ENCODE peak calls at places on chromosomes 3 and 15, in five cellular contexts. One of them, this sample, is unnamed.

GRCh38 chr15:63063164-63063756 is 20.7 kb downstream of the TPM1 start:
- DNase-seq in HepG2: no peak
- DNase-seq in GM12878: no peak
- DNase-seq in A549: no peak
- DNase-seq in K562: peak
- DNase-seq in this sample: no peak

GRCh38 chr15:97598353-97598798 is 362.1 kb upstream of the ARRDC4 start:
- DNase-seq in HepG2: no peak
- DNase-seq in GM12878: no peak
- DNase-seq in A549: no peak
- DNase-seq in K562: no peak
- DNase-seq in this sample: no peak

GRCh38 chr3:108661699-108662098 is 72.2 kb downstream of the DZIP3 start:
- DNase-seq in HepG2: no peak
- DNase-seq in GM12878: no peak
- DNase-seq in A549: no peak
- DNase-seq in K562: no peak
- DNase-seq in this sample: no peak

GRCh38 chr3:9914559-9915251 is 2.2 kb upstream of the IL17RC start:
- DNase-seq in HepG2: peak
- DNase-seq in GM12878: no peak
- DNase-seq in A549: no peak
- DNase-seq in K562: no peak
- DNase-seq in this sample: peak

GRCh38 chr3:57933589-57933988 is 74.6 kb upstream of the FLNB start:
- DNase-seq in HepG2: no peak
- DNase-seq in GM12878: no peak
- DNase-seq in A549: no peak
- DNase-seq in K562: no peak
- DNase-seq in this sample: peak

GRCh38 chr3:158058775-158059174 is 47.4 kb downstream of the SHOX2 start:
- DNase-seq in HepG2: no peak
- DNase-seq in GM12878: no peak
- DNase-seq in A549: no peak
- DNase-seq in K562: no peak
- DNase-seq in this sample: no peak

GRCh38 chr3:128697336-128697735 is 28.6 kb upstream of the RAB7A start:
- DNase-seq in HepG2: no peak
- DNase-seq in GM12878: no peak
- DNase-seq in A549: no peak
- DNase-seq in K562: no peak
- DNase-seq in this sample: no peak

GRCh38 chr3:41726891-41727290 is 235.0 kb downstream of the ULK4 start:
- DNase-seq in HepG2: no peak
- DNase-seq in GM12878: no peak
- DNase-seq in A549: no peak
- DNase-seq in K562: no peak
- DNase-seq in this sample: no peak

GRCh38 chr15:34084086-34084485 is 17.6 kb downstream of the EMC7 start:
- DNase-seq in HepG2: no peak
- DNase-seq in GM12878: no peak
- DNase-seq in A549: no peak
- DNase-seq in K562: no peak
- DNase-seq in this sample: no peak

GRCh38 chr3:14141144-14141543 is 16.3 kb downstream of the TMEM43 start:
- DNase-seq in HepG2: no peak
- DNase-seq in GM12878: no peak
- DNase-seq in A549: no peak
- DNase-seq in K562: no peak
- DNase-seq in this sample: no peak

GRCh38 chr3:87260270-87260669 is 16.1 kb downstream of the POU1F1 start:
- DNase-seq in HepG2: peak
- DNase-seq in GM12878: no peak
- DNase-seq in A549: peak
- DNase-seq in K562: peak
- DNase-seq in this sample: peak

GRCh38 chr15:51758645-51759044 is 7.2 kb downstream of the TMOD2 start:
- DNase-seq in HepG2: no peak
- DNase-seq in GM12878: no peak
- DNase-seq in A549: no peak
- DNase-seq in K562: no peak
- DNase-seq in this sample: no peak

GRCh38 chr15:52760562-52760961 is 29.6 kb downstream of the ONECUT1 start:
- DNase-seq in HepG2: no peak
- DNase-seq in GM12878: no peak
- DNase-seq in A549: no peak
- DNase-seq in K562: no peak
- DNase-seq in this sample: no peak

GRCh38 chr15:89335289-89336041 is 841 bp upstream of the POLG start:
- DNase-seq in HepG2: peak
- DNase-seq in GM12878: no peak
- DNase-seq in A549: no peak
- DNase-seq in K562: no peak
- DNase-seq in this sample: peak
- TF ChIP-seq JUNB in HepG2: no peak
- TF ChIP-seq JUNB in GM12878: no peak
- TF ChIP-seq JUNB in A549: no peak
- TF ChIP-seq JUNB in K562: no peak
- TF ChIP-seq JUNB in this sample: no peak

GRCh38 chr15:95639208-95639607 is 691.3 kb upstream of the NR2F2 start:
- DNase-seq in HepG2: no peak
- DNase-seq in GM12878: no peak
- DNase-seq in A549: no peak
- DNase-seq in K562: peak
- DNase-seq in this sample: no peak

GRCh38 chr15:95630683-95631082 is 699.8 kb upstream of the NR2F2 start:
- DNase-seq in HepG2: no peak
- DNase-seq in GM12878: no peak
- DNase-seq in A549: no peak
- DNase-seq in K562: no peak
- DNase-seq in this sample: no peak

GRCh38 chr15:95635666-95636065 is 694.8 kb upstream of the NR2F2 start:
- DNase-seq in HepG2: no peak
- DNase-seq in GM12878: no peak
- DNase-seq in A549: no peak
- DNase-seq in K562: no peak
- DNase-seq in this sample: no peak

DNA sequence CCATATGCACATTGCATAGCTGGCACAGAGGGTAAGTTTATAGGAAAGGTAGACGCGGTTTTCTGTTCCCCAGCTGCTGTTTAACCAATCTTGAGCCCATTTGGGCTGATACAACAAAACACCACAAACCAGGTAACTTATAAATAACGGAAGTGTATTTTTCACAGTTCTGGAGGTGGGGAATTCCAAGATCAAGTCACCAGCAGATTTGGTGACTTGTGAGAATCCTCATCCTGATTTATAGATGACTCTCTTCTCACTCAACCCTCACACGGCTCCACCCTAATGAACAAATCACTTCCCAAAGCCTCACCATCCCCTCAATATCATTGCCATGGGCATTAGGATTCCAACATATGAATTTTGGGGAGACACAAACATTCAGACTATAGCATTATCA is 694.4 kb upstream of the NR2F2 start:
- DNase-seq in HepG2: no peak
- DNase-seq in GM12878: no peak
- DNase-seq in A549: no peak
- DNase-seq in K562: no peak
- DNase-seq in this sample: no peak
- H3K4me2 ChIP-seq in HepG2: no peak
- H3K4me2 ChIP-seq in GM12878: no peak
- H3K4me2 ChIP-seq in A549: no peak
- H3K4me2 ChIP-seq in K562: no peak
- H3K4me2 ChIP-seq in this sample: no peak

DNA sequence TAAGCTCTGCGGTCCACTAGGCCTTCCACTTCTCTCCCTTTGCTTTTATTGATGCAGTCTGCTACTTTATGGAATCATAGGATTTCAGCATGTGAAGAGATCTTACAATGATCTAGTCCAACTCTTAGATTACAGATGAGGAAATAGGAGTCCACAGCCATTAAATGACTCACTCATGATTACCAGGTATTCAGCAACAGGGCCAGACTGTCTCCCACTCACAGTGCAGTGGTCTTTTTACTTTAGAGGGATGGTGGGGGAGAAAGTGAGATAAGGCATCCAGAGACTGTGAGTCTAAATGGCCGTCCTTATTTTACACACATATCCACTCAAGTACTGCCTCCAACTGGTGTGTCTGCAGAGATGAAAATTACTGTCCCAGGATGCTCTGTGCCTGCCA is 88.5 kb upstream of the SKOR1 start:
- DNase-seq in HepG2: no peak
- DNase-seq in GM12878: no peak
- DNase-seq in A549: no peak
- DNase-seq in K562: no peak
- DNase-seq in this sample: no peak
- TF ChIP-seq JUNB in HepG2: no peak
- TF ChIP-seq JUNB in GM12878: no peak
- TF ChIP-seq JUNB in A549: no peak
- TF ChIP-seq JUNB in K562: no peak
- TF ChIP-seq JUNB in this sample: no peak

GRCh38 chr3:5145120-5145519 is 23.0 kb downstream of the ARL8B start:
- DNase-seq in HepG2: no peak
- DNase-seq in GM12878: no peak
- DNase-seq in A549: no peak
- DNase-seq in K562: no peak
- DNase-seq in this sample: no peak
- H3K4me2 ChIP-seq in HepG2: no peak
- H3K4me2 ChIP-seq in GM12878: no peak
- H3K4me2 ChIP-seq in A549: no peak
- H3K4me2 ChIP-seq in K562: no peak
- H3K4me2 ChIP-seq in this sample: no peak

DNA sequence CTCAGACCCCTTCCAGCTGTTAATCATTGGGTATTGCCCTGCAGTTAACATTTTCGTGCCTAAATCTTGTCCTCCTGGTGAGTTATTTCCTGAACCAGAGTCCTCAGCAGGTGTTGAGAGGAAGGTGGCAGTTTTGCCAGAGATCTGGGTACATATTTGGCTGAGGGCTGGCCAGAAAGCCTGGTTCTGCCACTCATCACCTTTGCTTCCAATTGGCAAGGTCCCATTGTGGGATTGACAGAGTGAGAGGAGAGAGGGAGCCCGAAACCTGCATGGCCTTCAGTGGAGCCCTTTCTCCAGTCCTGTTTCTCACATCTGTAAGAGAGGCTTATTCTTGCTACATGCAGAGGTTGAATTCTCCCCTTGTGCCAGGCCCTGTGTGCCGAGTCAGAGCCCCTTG is 8.9 kb upstream of the TKT start:
- DNase-seq in HepG2: no peak
- DNase-seq in GM12878: no peak
- DNase-seq in A549: no peak
- DNase-seq in K562: no peak
- DNase-seq in this sample: no peak
- TF ChIP-seq JUNB in HepG2: no peak
- TF ChIP-seq JUNB in GM12878: no peak
- TF ChIP-seq JUNB in A549: no peak
- TF ChIP-seq JUNB in K562: no peak
- TF ChIP-seq JUNB in this sample: no peak

GRCh38 chr3:101281616-101282015 is 38.8 kb downstream of the IMPG2 start:
- DNase-seq in HepG2: no peak
- DNase-seq in GM12878: no peak
- DNase-seq in A549: no peak
- DNase-seq in K562: no peak
- DNase-seq in this sample: peak

GRCh38 chr3:101284757-101285156 is 35.6 kb downstream of the IMPG2 start:
- DNase-seq in HepG2: no peak
- DNase-seq in GM12878: no peak
- DNase-seq in A549: no peak
- DNase-seq in K562: no peak
- DNase-seq in this sample: no peak

GRCh38 chr3:101279765-101280385 is 40.5 kb downstream of the IMPG2 start:
- DNase-seq in HepG2: no peak
- DNase-seq in GM12878: no peak
- DNase-seq in A549: no peak
- DNase-seq in K562: no peak
- DNase-seq in this sample: no peak

GRCh38 chr3:101273608-101274007 is 46.8 kb downstream of the IMPG2 start:
- DNase-seq in HepG2: no peak
- DNase-seq in GM12878: no peak
- DNase-seq in A549: no peak
- DNase-seq in K562: no peak
- DNase-seq in this sample: no peak

DNA sequence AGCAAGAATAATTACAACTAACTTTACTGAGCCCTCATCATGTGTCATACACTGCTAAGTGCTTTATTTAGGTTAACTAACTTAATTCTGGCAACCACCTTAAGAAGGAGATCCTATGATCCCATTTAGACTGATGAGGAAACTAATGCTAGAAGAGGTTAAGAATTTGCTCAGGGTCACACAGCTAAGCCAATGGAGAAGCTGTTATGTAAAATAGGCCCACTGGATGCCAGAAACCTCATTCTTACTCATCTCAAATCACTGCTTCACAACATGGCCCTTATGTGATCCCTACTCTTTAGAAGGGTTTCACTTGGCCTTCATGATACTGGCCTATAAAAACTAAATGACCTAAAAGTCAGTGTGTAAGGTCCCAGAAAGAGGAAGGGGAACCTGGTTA is 41.2 kb downstream of the IMPG2 start:
- DNase-seq in HepG2: no peak
- DNase-seq in GM12878: no peak
- DNase-seq in A549: no peak
- DNase-seq in K562: no peak
- DNase-seq in this sample: no peak
- H3K4me2 ChIP-seq in HepG2: no peak
- H3K4me2 ChIP-seq in GM12878: no peak
- H3K4me2 ChIP-seq in A549: no peak
- H3K4me2 ChIP-seq in K562: no peak
- H3K4me2 ChIP-seq in this sample: no peak

DNA sequence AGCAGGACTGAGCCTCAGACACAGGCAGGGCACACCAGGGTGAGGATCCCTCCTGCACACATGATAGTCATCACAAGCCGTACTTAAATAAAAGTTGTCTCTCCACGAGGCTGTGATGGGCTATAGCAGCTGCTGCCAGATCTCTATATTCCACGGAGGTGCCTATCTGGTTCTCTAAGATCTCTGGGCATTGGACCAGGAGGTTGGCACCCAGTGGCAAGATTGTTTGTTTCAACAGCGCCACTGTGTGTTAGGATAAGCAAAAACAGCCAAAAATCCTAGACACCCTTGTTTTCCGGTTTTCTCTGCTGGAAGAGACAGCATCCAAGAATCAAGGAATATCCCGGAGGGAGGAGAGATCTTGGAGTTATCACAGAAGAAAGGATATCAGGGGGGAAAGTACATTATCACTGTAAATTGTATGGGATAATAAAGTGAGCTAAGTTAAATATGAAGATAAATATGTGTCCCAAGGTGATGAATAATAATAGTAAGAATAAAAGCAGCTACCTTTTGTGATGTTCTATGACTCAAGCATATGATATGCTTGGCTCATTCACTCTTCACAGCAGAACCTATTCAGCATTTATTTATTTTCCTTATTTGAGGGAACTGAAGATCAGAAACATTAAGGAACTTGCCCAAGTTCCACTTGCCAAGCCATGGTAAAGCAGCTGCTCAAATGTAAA is 90.6 kb upstream of the AKAP13 start:
- DNase-seq in HepG2: peak
- DNase-seq in GM12878: no peak
- DNase-seq in A549: peak
- DNase-seq in K562: no peak
- DNase-seq in this sample: peak
- TF ChIP-seq JUNB in HepG2: no peak
- TF ChIP-seq JUNB in GM12878: no peak
- TF ChIP-seq JUNB in A549: no peak
- TF ChIP-seq JUNB in K562: no peak
- TF ChIP-seq JUNB in this sample: no peak

This sample was measured in GM23338.